ENCODE peak calls at places on chromosomes 2 and 18, in six cellular contexts. One of them, this sample, is unnamed.

GRCh38 chr2:6741229-6741628 is 124.5 kb downstream of the CMPK2 start:
- DNase-seq in brain microvascular endothelial cell: no peak
- DNase-seq in fibroblast of pulmonary artery: no peak
- DNase-seq in AG10803: no peak
- DNase-seq in cardiac fibroblast: no peak
- DNase-seq in mucosa of descending colon: no peak
- DNase-seq in this sample: no peak

GRCh38 chr2:217434183-217434620 is 568.6 kb downstream of the TNS1 start:
- DNase-seq in brain microvascular endothelial cell: peak
- DNase-seq in fibroblast of pulmonary artery: peak
- DNase-seq in AG10803: peak
- DNase-seq in cardiac fibroblast: peak
- DNase-seq in mucosa of descending colon: peak
- DNase-seq in this sample: peak

GRCh38 chr2:106995560-106995959 is 109.6 kb upstream of the ST6GAL2 start:
- DNase-seq in brain microvascular endothelial cell: peak
- DNase-seq in fibroblast of pulmonary artery: peak
- DNase-seq in AG10803: peak
- DNase-seq in cardiac fibroblast: peak
- DNase-seq in mucosa of descending colon: no peak
- DNase-seq in this sample: peak

GRCh38 chr2:109069430-109070194 is 59.4 kb upstream of the SH3RF3 start:
- DNase-seq in brain microvascular endothelial cell: no peak
- DNase-seq in fibroblast of pulmonary artery: no peak
- DNase-seq in AG10803: no peak
- DNase-seq in cardiac fibroblast: no peak
- DNase-seq in mucosa of descending colon: no peak
- DNase-seq in this sample: no peak

GRCh38 chr2:241020201-241020600 is 21.8 kb downstream of the SNED1 start:
- DNase-seq in brain microvascular endothelial cell: no peak
- DNase-seq in fibroblast of pulmonary artery: no peak
- DNase-seq in AG10803: no peak
- DNase-seq in cardiac fibroblast: no peak
- DNase-seq in mucosa of descending colon: no peak
- DNase-seq in this sample: no peak

GRCh38 chr2:174656671-174657171 is 59.1 kb upstream of the WIPF1 start:
- DNase-seq in brain microvascular endothelial cell: no peak
- DNase-seq in fibroblast of pulmonary artery: no peak
- DNase-seq in AG10803: no peak
- DNase-seq in cardiac fibroblast: no peak
- DNase-seq in mucosa of descending colon: no peak
- DNase-seq in this sample: no peak

GRCh38 chr2:236618370-236618769 is 48.7 kb downstream of the ACKR3 start:
- DNase-seq in brain microvascular endothelial cell: no peak
- DNase-seq in fibroblast of pulmonary artery: no peak
- DNase-seq in AG10803: no peak
- DNase-seq in cardiac fibroblast: no peak
- DNase-seq in mucosa of descending colon: no peak
- DNase-seq in this sample: no peak

GRCh38 chr18:36624451-36625167 is 204.2 kb downstream of the TPGS2 start:
- DNase-seq in brain microvascular endothelial cell: no peak
- DNase-seq in fibroblast of pulmonary artery: no peak
- DNase-seq in AG10803: no peak
- DNase-seq in cardiac fibroblast: no peak
- DNase-seq in mucosa of descending colon: no peak
- DNase-seq in this sample: no peak

GRCh38 chr18:22021701-22022100 is 147.7 kb upstream of the GATA6 start:
- DNase-seq in brain microvascular endothelial cell: no peak
- DNase-seq in fibroblast of pulmonary artery: no peak
- DNase-seq in AG10803: no peak
- DNase-seq in cardiac fibroblast: no peak
- DNase-seq in mucosa of descending colon: peak
- DNase-seq in this sample: no peak

GRCh38 chr2:84942964-84943421 is 28.0 kb upstream of the KCMF1 start:
- DNase-seq in brain microvascular endothelial cell: no peak
- DNase-seq in fibroblast of pulmonary artery: peak
- DNase-seq in AG10803: peak
- DNase-seq in cardiac fibroblast: peak
- DNase-seq in mucosa of descending colon: no peak
- DNase-seq in this sample: no peak

GRCh38 chr2:110172506-110172905 is 32.3 kb downstream of the NPHP1 start:
- DNase-seq in brain microvascular endothelial cell: no peak
- DNase-seq in fibroblast of pulmonary artery: no peak
- DNase-seq in AG10803: no peak
- DNase-seq in cardiac fibroblast: no peak
- DNase-seq in mucosa of descending colon: no peak
- DNase-seq in this sample: no peak

GRCh38 chr2:171762879-171763573 is 75.8 kb downstream of the DYNC1I2 start:
- DNase-seq in brain microvascular endothelial cell: peak
- DNase-seq in fibroblast of pulmonary artery: peak
- DNase-seq in AG10803: peak
- DNase-seq in cardiac fibroblast: peak
- DNase-seq in mucosa of descending colon: no peak
- DNase-seq in this sample: peak

GRCh38 chr18:24054130-24054529 is 39.6 kb downstream of the TTC39C start:
- DNase-seq in brain microvascular endothelial cell: no peak
- DNase-seq in fibroblast of pulmonary artery: no peak
- DNase-seq in AG10803: peak
- DNase-seq in cardiac fibroblast: peak
- DNase-seq in mucosa of descending colon: no peak
- DNase-seq in this sample: no peak

GRCh38 chr2:193331701-193332100 is 1137.0 kb upstream of the TMEFF2 start:
- DNase-seq in brain microvascular endothelial cell: no peak
- DNase-seq in fibroblast of pulmonary artery: no peak
- DNase-seq in AG10803: no peak
- DNase-seq in cardiac fibroblast: no peak
- DNase-seq in mucosa of descending colon: no peak
- DNase-seq in this sample: no peak

GRCh38 chr2:135055182-135055786 is 3.2 kb downstream of the RAB3GAP1 start:
- DNase-seq in brain microvascular endothelial cell: peak
- DNase-seq in fibroblast of pulmonary artery: peak
- DNase-seq in AG10803: peak
- DNase-seq in cardiac fibroblast: peak
- DNase-seq in mucosa of descending colon: no peak
- DNase-seq in this sample: peak

GRCh38 chr2:176455865-176456291 is 186.6 kb downstream of the MTX2 start:
- DNase-seq in brain microvascular endothelial cell: no peak
- DNase-seq in fibroblast of pulmonary artery: peak
- DNase-seq in AG10803: peak
- DNase-seq in cardiac fibroblast: peak
- DNase-seq in mucosa of descending colon: peak
- DNase-seq in this sample: peak

GRCh38 chr2:8391584-8391983 is 290.3 kb upstream of the ID2 start:
- DNase-seq in brain microvascular endothelial cell: no peak
- DNase-seq in fibroblast of pulmonary artery: no peak
- DNase-seq in AG10803: no peak
- DNase-seq in cardiac fibroblast: no peak
- DNase-seq in mucosa of descending colon: no peak
- DNase-seq in this sample: no peak

GRCh38 chr2:80242355-80242910 is 62.1 kb downstream of the LRRTM1 start:
- DNase-seq in brain microvascular endothelial cell: no peak
- DNase-seq in fibroblast of pulmonary artery: no peak
- DNase-seq in AG10803: no peak
- DNase-seq in cardiac fibroblast: no peak
- DNase-seq in mucosa of descending colon: no peak
- DNase-seq in this sample: no peak

GRCh38 chr2:7841751-7842150 is 840.1 kb upstream of the ID2 start:
- DNase-seq in brain microvascular endothelial cell: no peak
- DNase-seq in fibroblast of pulmonary artery: no peak
- DNase-seq in AG10803: no peak
- DNase-seq in cardiac fibroblast: peak
- DNase-seq in mucosa of descending colon: no peak
- DNase-seq in this sample: no peak

GRCh38 chr2:108073425-108074072 is 87.2 kb downstream of the SLC5A7 start:
- DNase-seq in brain microvascular endothelial cell: no peak
- DNase-seq in fibroblast of pulmonary artery: no peak
- DNase-seq in AG10803: no peak
- DNase-seq in cardiac fibroblast: no peak
- DNase-seq in mucosa of descending colon: no peak
- DNase-seq in this sample: no peak

GRCh38 chr2:43219383-43220228 is 6.8 kb downstream of the ZFP36L2 start:
- DNase-seq in brain microvascular endothelial cell: peak
- DNase-seq in fibroblast of pulmonary artery: peak
- DNase-seq in AG10803: peak
- DNase-seq in cardiac fibroblast: peak
- DNase-seq in mucosa of descending colon: peak
- DNase-seq in this sample: peak

GRCh38 chr2:223537669-223538601 is 64.2 kb downstream of the SCG2 start:
- DNase-seq in brain microvascular endothelial cell: peak
- DNase-seq in fibroblast of pulmonary artery: peak
- DNase-seq in AG10803: no peak
- DNase-seq in cardiac fibroblast: peak
- DNase-seq in mucosa of descending colon: no peak
- DNase-seq in this sample: peak

GRCh38 chr18:48735070-48735676 is 196.3 kb downstream of the CTIF start:
- DNase-seq in brain microvascular endothelial cell: no peak
- DNase-seq in fibroblast of pulmonary artery: no peak
- DNase-seq in AG10803: no peak
- DNase-seq in cardiac fibroblast: peak
- DNase-seq in mucosa of descending colon: no peak
- DNase-seq in this sample: no peak

GRCh38 chr2:160156665-160157064 is 43.4 kb downstream of the ITGB6 start:
- DNase-seq in brain microvascular endothelial cell: peak
- DNase-seq in fibroblast of pulmonary artery: peak
- DNase-seq in AG10803: peak
- DNase-seq in cardiac fibroblast: peak
- DNase-seq in mucosa of descending colon: no peak
- DNase-seq in this sample: peak

GRCh38 chr2:217040099-217040498 is 180.2 kb upstream of the TNP1 start:
- DNase-seq in brain microvascular endothelial cell: no peak
- DNase-seq in fibroblast of pulmonary artery: no peak
- DNase-seq in AG10803: no peak
- DNase-seq in cardiac fibroblast: no peak
- DNase-seq in mucosa of descending colon: no peak
- DNase-seq in this sample: no peak

DNA sequence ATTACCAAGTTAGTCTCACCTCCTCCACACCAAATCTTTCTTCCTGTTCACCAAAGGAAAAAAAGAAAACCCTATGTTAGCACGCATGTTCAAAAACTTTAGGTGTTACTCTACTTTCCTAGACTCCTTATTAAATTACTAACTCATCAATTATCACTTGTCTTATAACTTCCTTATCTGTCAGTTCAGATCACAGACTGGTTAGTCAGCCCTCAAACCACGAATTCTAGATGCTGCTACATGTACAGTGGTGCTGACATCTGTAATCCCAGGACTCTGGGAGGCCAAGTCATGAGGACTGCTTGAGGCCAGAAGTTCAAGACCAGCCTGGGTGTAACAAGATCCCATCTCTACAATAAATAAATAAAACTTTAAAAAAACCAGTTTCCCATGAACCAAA is 3.5 kb downstream of the YWHAQ start:
- DNase-seq in brain microvascular endothelial cell: no peak
- DNase-seq in fibroblast of pulmonary artery: no peak
- DNase-seq in AG10803: no peak
- DNase-seq in cardiac fibroblast: no peak
- DNase-seq in mucosa of descending colon: no peak
- DNase-seq in this sample: no peak
- H3K4me3 ChIP-seq in brain microvascular endothelial cell: no peak
- H3K4me3 ChIP-seq in fibroblast of pulmonary artery: no peak
- H3K4me3 ChIP-seq in AG10803: no peak
- H3K4me3 ChIP-seq in cardiac fibroblast: no peak
- H3K4me3 ChIP-seq in mucosa of descending colon: no peak
- H3K4me3 ChIP-seq in this sample: no peak

GRCh38 chr18:27361477-27361876 is 176.4 kb upstream of the CHST9 start:
- DNase-seq in brain microvascular endothelial cell: no peak
- DNase-seq in fibroblast of pulmonary artery: no peak
- DNase-seq in AG10803: no peak
- DNase-seq in cardiac fibroblast: no peak
- DNase-seq in mucosa of descending colon: no peak
- DNase-seq in this sample: no peak

GRCh38 chr18:27366151-27366550 is 181.0 kb upstream of the CHST9 start:
- DNase-seq in brain microvascular endothelial cell: no peak
- DNase-seq in fibroblast of pulmonary artery: no peak
- DNase-seq in AG10803: no peak
- DNase-seq in cardiac fibroblast: no peak
- DNase-seq in mucosa of descending colon: no peak
- DNase-seq in this sample: no peak

GRCh38 chr18:27363918-27364317 is 178.8 kb upstream of the CHST9 start:
- DNase-seq in brain microvascular endothelial cell: no peak
- DNase-seq in fibroblast of pulmonary artery: peak
- DNase-seq in AG10803: no peak
- DNase-seq in cardiac fibroblast: peak
- DNase-seq in mucosa of descending colon: no peak
- DNase-seq in this sample: no peak
- TF ChIP-seq CTCF in brain microvascular endothelial cell: no peak
- TF ChIP-seq CTCF in fibroblast of pulmonary artery: peak
- TF ChIP-seq CTCF in AG10803: peak
- TF ChIP-seq CTCF in cardiac fibroblast: peak
- TF ChIP-seq CTCF in mucosa of descending colon: no peak
- TF ChIP-seq CTCF in this sample: no peak

DNA sequence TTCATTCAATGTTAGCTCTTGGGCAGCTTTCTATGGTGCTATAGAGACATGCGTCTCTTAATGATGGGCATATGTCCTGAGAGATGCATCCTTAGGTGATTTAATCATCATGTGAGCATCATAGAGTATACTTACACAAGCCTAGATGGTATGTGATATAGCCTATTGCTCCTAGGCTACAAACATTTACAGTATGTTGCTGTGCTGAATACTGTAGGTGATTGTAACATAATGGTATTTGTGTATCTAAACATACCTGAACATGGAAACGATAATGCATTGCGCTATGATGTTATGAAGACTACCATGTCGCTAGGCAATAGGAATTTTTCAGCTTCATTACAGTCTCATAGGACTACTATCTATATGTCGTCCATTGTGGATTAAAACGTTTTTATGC is 89.4 kb downstream of the ARHGAP15 start:
- DNase-seq in brain microvascular endothelial cell: no peak
- DNase-seq in fibroblast of pulmonary artery: no peak
- DNase-seq in AG10803: no peak
- DNase-seq in cardiac fibroblast: no peak
- DNase-seq in mucosa of descending colon: no peak
- DNase-seq in this sample: no peak
- H3K4me3 ChIP-seq in brain microvascular endothelial cell: no peak
- H3K4me3 ChIP-seq in fibroblast of pulmonary artery: no peak
- H3K4me3 ChIP-seq in AG10803: no peak
- H3K4me3 ChIP-seq in cardiac fibroblast: no peak
- H3K4me3 ChIP-seq in mucosa of descending colon: no peak
- H3K4me3 ChIP-seq in this sample: no peak

DNA sequence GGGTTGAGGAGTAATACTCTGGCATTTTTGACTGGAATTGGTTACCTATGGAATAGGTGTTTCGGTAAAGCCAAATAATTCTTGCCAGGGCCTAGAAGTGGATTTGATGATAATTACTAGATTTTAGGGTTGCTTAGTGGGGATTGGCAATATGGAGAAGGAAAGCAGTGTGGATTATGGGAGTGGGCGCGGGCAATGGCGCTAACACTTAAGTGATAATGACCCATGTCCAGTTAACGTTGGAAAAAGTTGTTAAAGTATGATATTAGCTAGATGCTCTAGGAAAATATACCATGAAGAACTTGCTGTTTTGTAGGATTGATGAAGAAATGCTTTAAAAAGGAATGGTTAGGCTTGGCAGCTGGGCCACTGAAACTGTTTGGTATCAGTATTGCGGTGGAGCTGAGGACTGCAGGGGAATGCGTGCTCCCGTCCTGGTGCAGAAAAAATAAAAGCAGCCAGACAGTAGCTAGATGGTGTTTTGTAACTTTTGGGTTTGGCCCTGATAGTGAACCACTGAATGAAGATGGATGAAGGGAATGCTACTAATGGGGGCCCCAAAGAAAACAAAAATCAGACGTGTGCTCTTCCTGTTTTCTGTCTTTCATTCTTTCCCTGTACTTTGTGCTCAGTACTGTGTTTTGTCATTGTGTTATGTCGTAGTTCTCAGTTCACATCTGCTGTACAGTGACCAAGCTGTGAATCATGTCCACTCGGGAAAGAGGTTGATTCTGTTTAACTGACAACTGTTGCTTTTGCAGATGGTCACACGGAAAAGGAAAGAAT is 937 bp downstream of the INSIG2 start:
- DNase-seq in brain microvascular endothelial cell: peak
- DNase-seq in fibroblast of pulmonary artery: peak
- DNase-seq in AG10803: peak
- DNase-seq in cardiac fibroblast: peak
- DNase-seq in mucosa of descending colon: peak
- DNase-seq in this sample: peak
- TF ChIP-seq CTCF in brain microvascular endothelial cell: peak
- TF ChIP-seq CTCF in fibroblast of pulmonary artery: peak
- TF ChIP-seq CTCF in AG10803: peak
- TF ChIP-seq CTCF in cardiac fibroblast: peak
- TF ChIP-seq CTCF in mucosa of descending colon: no peak
- TF ChIP-seq CTCF in this sample: peak

This sample was measured in fibroblast of villous mesenchyme.